ENCODE peak calls at places on chromosomes 2 and 18, in four cellular contexts. E is HCT116, K is MM.1S, G is GM23248. B is an unnamed sample.

GRCh38 chr2:1800306-1800705 is 56.0 kb upstream of the PXDN start:
- DNase-seq in G (no peak), K (no peak), E (no peak), B (no peak)

GRCh38 chr2:54041135-54041534 is 70.3 kb upstream of the PSME4 start:
- DNase-seq in K (no peak), E (no peak), G (peak; percentile 43), B (peak; percentile 43)

GRCh38 chr2:15668611-15669305 is 77.1 kb downstream of the DDX1 start:
- DNase-seq in E (no peak), G (no peak), K (no peak), B (peak; percentile 7)

GRCh38 chr2:171598713-171599319 is 76.5 kb downstream of the CYBRD1 start:
- DNase-seq in E (peak; percentile 69), K (peak; percentile 68), G (peak; percentile 86), B (peak; percentile 80)

GRCh38 chr2:95383635-95384027 is 18.9 kb upstream of the FAHD2A start:
- DNase-seq in E (no peak), G (no peak), K (no peak), B (no peak)

GRCh38 chr2:54271843-54272600 is 16.0 kb upstream of the TSPYL6 start:
- DNase-seq in K (peak; percentile 45), G (no peak), E (no peak), B (no peak)

GRCh38 chr2:21078296-21078695 is 34.4 kb upstream of the APOB start:
- DNase-seq in E (no peak), G (no peak), K (no peak), B (no peak)

GRCh38 chr18:59008302-59008974 is 131.2 kb upstream of the SEC11C start:
- DNase-seq in K (no peak), E (peak; percentile 26), G (peak; percentile 78), B (peak; percentile 85)

GRCh38 chr2:141824790-141825189 is 306.0 kb downstream of the LRP1B start:
- DNase-seq in E (no peak), G (no peak), K (no peak), B (no peak)

GRCh38 chr2:145158051-145158586 is 638.2 kb upstream of the ZEB2 start:
- DNase-seq in G (peak; percentile 84), K (no peak), E (no peak), B (peak; percentile 99)

GRCh38 chr2:207499114-207499513 is 30.6 kb upstream of the CREB1 start:
- DNase-seq in G (no peak), E (no peak), K (no peak), B (no peak)

GRCh38 chr2:39513641-39514094 is 76.6 kb upstream of the MAP4K3 start:
- DNase-seq in G (peak; percentile 95), K (no peak), E (peak; percentile 32), B (peak; percentile 98)

GRCh38 chr2:199462167-199462976 is 4.6 kb upstream of the SATB2 start:
- DNase-seq in K (no peak), E (no peak), G (no peak), B (no peak)

GRCh38 chr2:199460808-199461454 is 3.2 kb upstream of the SATB2 start:
- DNase-seq in G (no peak), E (no peak), K (no peak), B (no peak)

GRCh38 chr2:199463000-199463692 is 5.4 kb upstream of the SATB2 start:
- DNase-seq in K (peak; percentile 65), G (peak; percentile 91), E (no peak), B (peak; percentile 53)

GRCh38 chr2:199460101-199460671 is 2.4 kb upstream of the SATB2 start:
- DNase-seq in K (no peak), E (peak; percentile 22), G (peak; percentile 65), B (peak; percentile 67)

DNA sequence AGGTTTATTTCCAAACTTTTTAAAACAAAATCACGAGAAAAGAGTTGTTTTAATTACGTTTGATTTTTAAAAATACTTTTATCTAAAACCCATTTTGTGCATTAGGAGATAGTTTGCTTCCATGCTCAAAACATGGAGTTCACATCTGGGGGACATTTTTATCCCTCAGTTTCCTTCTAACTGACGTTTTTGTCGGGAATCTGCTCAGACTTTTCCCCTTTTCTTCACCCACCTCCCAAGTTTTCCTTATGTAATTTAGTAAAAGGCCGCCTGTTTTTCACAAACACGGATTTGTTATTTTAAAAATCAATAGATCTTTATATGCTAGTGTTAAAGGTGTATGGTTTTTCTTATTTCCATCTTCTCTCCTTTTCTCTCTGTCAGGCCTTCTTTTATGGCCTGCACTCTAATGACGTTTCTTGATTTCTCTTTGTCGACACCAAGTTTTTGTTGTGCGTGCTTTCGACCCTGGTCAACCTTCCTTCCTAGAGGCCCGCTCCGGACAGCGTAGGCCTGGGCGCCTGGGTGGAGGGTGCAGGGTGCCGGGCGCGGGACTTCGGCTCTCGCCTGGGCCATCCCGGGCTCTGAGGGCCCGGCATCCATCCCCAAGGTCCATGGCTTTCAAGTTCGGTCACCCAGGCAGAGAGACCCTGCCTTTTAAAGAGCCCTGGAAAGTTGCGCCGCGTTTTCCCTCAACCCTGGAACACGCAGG is 3.9 kb upstream of the SATB2 start:
- DNase-seq in G (no peak), K (no peak), E (no peak), B (peak; percentile 24)
- TF ChIP-seq EZH2 in G (no peak), K (no peak), E (no peak), B (no peak)

GRCh38 chr2:106183093-106183837 is 10.8 kb downstream of the UXS1 start:
- DNase-seq in E (no peak), G (no peak), K (peak; percentile 29), B (peak; percentile 63)
- H2AFZ ChIP-seq in E (no peak overlapping the region), G (no peak overlapping the region), K (no peak overlapping the region), B (no peak overlapping the region)

GRCh38 chr2:218396688-218397501 is 2.8 kb upstream of the CTDSP1 start:
- DNase-seq in E (no peak), G (peak; percentile 69), K (no peak), B (peak; percentile 60)
- TF ChIP-seq EZH2 in E (no peak), G (no peak), K (no peak), B (no peak)

DNA sequence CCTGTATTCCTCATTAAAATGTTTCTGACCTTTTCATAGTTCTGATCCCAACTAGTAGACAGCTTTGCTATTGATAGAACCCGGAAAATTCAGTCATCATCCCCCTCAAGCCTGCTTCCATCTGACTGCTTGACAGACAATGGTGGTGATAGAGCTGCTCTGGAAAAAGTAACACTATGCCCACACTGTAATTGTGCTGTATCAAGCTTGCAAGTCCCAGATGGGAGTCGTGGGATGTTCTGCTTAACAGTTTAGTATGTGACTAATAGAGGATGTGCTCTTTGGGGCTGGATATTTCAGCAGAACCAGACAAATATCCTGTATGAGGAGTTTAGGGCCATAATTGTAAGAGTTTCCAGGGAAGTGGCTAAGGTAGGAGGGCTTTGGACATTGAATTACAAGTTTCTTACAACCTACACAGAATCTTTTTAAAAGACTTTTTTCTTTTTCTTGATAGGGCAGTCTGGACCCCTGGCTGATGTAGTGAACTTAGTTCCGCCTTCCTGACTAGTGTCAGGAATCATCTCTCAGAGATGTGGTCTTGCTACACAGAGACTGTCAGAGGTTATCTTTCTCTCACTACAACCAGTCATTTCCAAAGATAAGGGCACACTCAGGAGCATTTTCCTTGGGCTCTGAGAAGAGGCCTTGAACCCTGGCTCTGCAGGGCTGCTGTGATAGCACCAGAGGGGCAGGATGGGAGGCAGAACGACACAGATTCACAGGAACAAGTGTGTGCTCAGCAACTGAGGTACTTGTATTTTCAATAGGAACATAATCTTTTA is 158.0 kb upstream of the RBMS1 start:
- DNase-seq in K (no peak), E (no peak), G (peak; percentile 74), B (peak; percentile 72)
- H2AFZ ChIP-seq in K (peak overlapping the region; percentile 41), E (no peak overlapping the region), G (peak overlapping the region; percentile 2), B (no peak overlapping the region)

GRCh38 chr2:119521437-119521825 is 2.9 kb downstream of the SCTR start:
- DNase-seq in E (no peak), K (no peak), G (no peak), B (no peak)

GRCh38 chr2:119525574-119525973 is 1.3 kb upstream of the SCTR start:
- DNase-seq in E (no peak), K (no peak), G (no peak), B (no peak)

GRCh38 chr2:119522561-119523110 is 1.6 kb downstream of the SCTR start:
- DNase-seq in G (no peak), E (no peak), K (no peak), B (no peak)

GRCh38 chr2:119523383-119523958 is 812 bp downstream of the SCTR start:
- DNase-seq in G (no peak), E (no peak), K (no peak), B (no peak)

GRCh38 chr2:119523959-119524694 is at the start of gene SCTR:
- DNase-seq in E (no peak), G (no peak), K (no peak), B (no peak)
- TF ChIP-seq EZH2 in E (no peak), G (peak; percentile 6), K (no peak), B (no peak)

DNA sequence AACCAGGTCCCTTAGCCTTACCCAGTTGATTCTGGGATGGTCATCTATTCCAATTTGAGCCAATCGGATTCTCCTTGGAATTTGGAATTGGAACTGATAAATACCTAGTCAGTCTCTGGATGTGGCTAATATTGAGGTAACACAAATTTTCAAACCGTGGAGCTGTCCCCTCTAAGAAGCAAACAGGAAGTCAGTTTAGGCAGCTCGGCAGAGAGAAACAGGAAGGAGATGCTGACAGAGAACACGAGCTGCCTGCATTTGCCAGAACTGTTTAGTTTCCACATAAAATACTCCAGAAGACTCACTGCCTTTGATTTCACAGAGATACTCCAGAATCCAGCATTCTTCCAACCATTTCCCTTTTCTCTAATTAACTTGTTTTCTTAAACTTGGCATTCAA is 1024.9 kb downstream of the BCL11A start:
- DNase-seq in K (no peak), E (no peak), G (no peak), B (no peak)
- H2AFZ ChIP-seq in K (no peak overlapping the region), E (no peak overlapping the region), G (no peak overlapping the region), B (no peak overlapping the region)

GRCh38 chr18:78971511-78972245 is 7.9 kb upstream of the SALL3 start:
- DNase-seq in G (no peak), E (no peak), K (no peak), B (no peak)

GRCh38 chr18:78973357-78974083 is 6.1 kb upstream of the SALL3 start:
- DNase-seq in E (no peak), K (no peak), G (no peak), B (no peak)

GRCh38 chr18:78972930-78973331 is 6.7 kb upstream of the SALL3 start:
- DNase-seq in K (no peak), E (no peak), G (no peak), B (no peak)

GRCh38 chr18:78970774-78971333 is 8.8 kb upstream of the SALL3 start:
- DNase-seq in E (no peak), G (no peak), K (no peak), B (no peak)

GRCh38 chr18:78972385-78972918 is 7.2 kb upstream of the SALL3 start:
- DNase-seq in K (no peak), G (no peak), E (no peak), B (no peak)
- TF ChIP-seq EZH2 in K (no peak), G (no peak), E (no peak), B (no peak)